ENCODE peak calls at places on chromosomes 2 and 18, in four cellular contexts. Y is HCT116, V is heart left ventricle, X is fibroblast of pulmonary artery. F is an unnamed sample.

GRCh38 chr2:200809506-200810251 is 2.0 kb upstream of the BZW1 start:
- DNase-seq in Y (no peak), V (no peak), X (peak; percentile 33), F (no peak)

GRCh38 chr2:144424559-144425240 is 95.2 kb downstream of the ZEB2 start:
- DNase-seq in Y (no peak), V (no peak), X (no peak), F (no peak)

GRCh38 chr2:101188683-101189405 is 37.7 kb upstream of the TBC1D8 start:
- DNase-seq in Y (peak; percentile 21), V (no peak), X (peak; percentile 53), F (peak; percentile 42)

GRCh38 chr18:63208676-63209075 is 110.9 kb downstream of the BCL2 start:
- DNase-seq in Y (no peak), V (no peak), X (no peak), F (no peak)

GRCh38 chr18:35345460-35345921 is 1.3 kb upstream of the ZNF24 start:
- DNase-seq in Y (no peak), V (no peak), X (peak; percentile 36), F (no peak)

GRCh38 chr2:236284208-236284607 is 20.0 kb upstream of the ASB18 start:
- DNase-seq in Y (no peak), V (no peak), X (no peak), F (no peak)

GRCh38 chr2:71591044-71591443 is 137.7 kb downstream of the DYSF start:
- DNase-seq in Y (no peak), V (no peak), X (no peak), F (no peak)

GRCh38 chr2:191225690-191226089 is 19.5 kb upstream of the MYO1B start:
- DNase-seq in Y (no peak), V (no peak), X (no peak), F (no peak)

GRCh38 chr2:68771211-68771721 is 36.7 kb downstream of the ARHGAP25 start:
- DNase-seq in Y (no peak), V (peak; percentile 54), X (peak; percentile 51), F (no peak)

GRCh38 chr18:38698108-38698507 is 1132.5 kb upstream of the CELF4 start:
- DNase-seq in Y (no peak), V (no peak), X (no peak), F (no peak)

GRCh38 chr18:8828798-8829197 is 123.4 kb downstream of the MTCL1 start:
- DNase-seq in Y (no peak), V (no peak), X (no peak), F (peak; percentile 44)

GRCh38 chr2:199366406-199366805 is 91.3 kb downstream of the SATB2 start:
- DNase-seq in Y (no peak), V (no peak), X (no peak), F (peak; percentile 8)

GRCh38 chr2:239155806-239156480 is 244.9 kb downstream of the HDAC4 start:
- DNase-seq in Y (no peak), V (no peak), X (no peak), F (no peak)

GRCh38 chr2:195486987-195487644 is 169.9 kb upstream of the SLC39A10 start:
- DNase-seq in Y (peak; percentile 7), V (no peak), X (peak; percentile 76), F (peak; percentile 73)

GRCh38 chr2:46394649-46395510 is 84.5 kb upstream of the TMEM247 start:
- DNase-seq in Y (no peak), V (no peak), X (no peak), F (peak; percentile 28)

GRCh38 chr2:73925033-73925704 is 1.5 kb upstream of the DGUOK start:
- DNase-seq in Y (peak; percentile 19), V (no peak), X (no peak), F (no peak)

GRCh38 chr2:71801969-71802368 is 345.7 kb downstream of the CYP26B1 start:
- DNase-seq in Y (peak; percentile 27), V (peak; percentile 73), X (peak; percentile 77), F (peak; percentile 75)

GRCh38 chr2:65537651-65538385 is 105.4 kb upstream of the SPRED2 start:
- DNase-seq in Y (no peak), V (no peak), X (peak; percentile 39), F (peak; percentile 28)

GRCh38 chr18:45664824-45665763 is 49.8 kb downstream of the SLC14A2 start:
- DNase-seq in Y (peak; percentile 37), V (no peak), X (peak; percentile 76), F (peak; percentile 74)

GRCh38 chr2:16386000-16386399 is 279.6 kb downstream of the CYRIA start:
- DNase-seq in Y (no peak), V (no peak), X (no peak), F (no peak)

GRCh38 chr2:169768262-169768995 is 30.2 kb upstream of the SSB start:
- DNase-seq in Y (no peak), V (peak; percentile 29), X (no peak), F (no peak)

GRCh38 chr2:231597627-231598026 is 5.0 kb downstream of the TEX44 start:
- DNase-seq in Y (no peak), V (no peak), X (no peak), F (no peak)

GRCh38 chr18:7116832-7117389 is 686 bp downstream of the LAMA1 start:
- DNase-seq in Y (no peak), V (no peak), X (no peak), F (no peak)

GRCh38 chr2:191999101-191999836 is 152.4 kb upstream of the CAVIN2 start:
- DNase-seq in Y (no peak), V (no peak), X (no peak), F (no peak)

GRCh38 chr18:48680871-48681270 is 142.0 kb downstream of the CTIF start:
- DNase-seq in Y (no peak), V (peak; percentile 90), X (peak; percentile 82), F (no peak)

GRCh38 chr18:13726972-13727331 is 479 bp downstream of the RNMT start:
- DNase-seq in Y (no peak), V (no peak), X (peak; percentile 62), F (no peak)

GRCh38 chr2:58063641-58064040 is 17.0 kb downstream of the VRK2 start:
- DNase-seq in Y (no peak), V (no peak), X (peak; percentile 69), F (peak; percentile 13)

GRCh38 chr2:42368817-42369550 is 8.0 kb upstream of the COX7A2L start:
- DNase-seq in Y (no peak), V (peak; percentile 51), X (no peak), F (no peak)

GRCh38 chr2:47309952-47310800 is 92.8 kb upstream of the MSH2 start:
- DNase-seq in Y (no peak), V (peak; percentile 43), X (peak; percentile 47), F (peak; percentile 27)

GRCh38 chr2:205796914-205797313 is 114.6 kb downstream of the NRP2 start:
- DNase-seq in Y (no peak), V (no peak), X (no peak), F (no peak)

GRCh38 chr2:29755829-29756228 is 165.6 kb downstream of the ALK start:
- DNase-seq in Y (no peak), V (no peak), X (no peak), F (no peak)

GRCh38 chr2:119744335-119744939 is 15.3 kb upstream of the PTPN4 start:
- DNase-seq in Y (peak; percentile 49), V (peak; percentile 52), X (peak; percentile 30), F (peak; percentile 95)

GRCh38 chr2:133788391-133788790 is 220.1 kb upstream of the NCKAP5 start:
- DNase-seq in Y (no peak), V (no peak), X (no peak), F (no peak)

GRCh38 chr2:236177967-236178909 is 10.1 kb upstream of the GBX2 start:
- DNase-seq in Y (peak; percentile 56), V (peak; percentile 45), X (peak; percentile 62), F (peak; percentile 43)

GRCh38 chr2:231717281-231718180 is 9.2 kb downstream of the PTMA start:
- DNase-seq in Y (peak; percentile 64), V (peak; percentile 62), X (peak; percentile 57), F (no peak)

GRCh38 chr18:48806551-48807261 is 144.1 kb downstream of the SMAD7 start:
- DNase-seq in Y (peak; percentile 12), V (peak; percentile 64), X (no peak), F (peak; percentile 48)

GRCh38 chr2:18379869-18380268 is 180.6 kb downstream of the RDH14 start:
- DNase-seq in Y (no peak), V (no peak), X (no peak), F (no peak)

GRCh38 chr2:2613279-2614199 is 282.5 kb upstream of the MYT1L start:
- DNase-seq in Y (peak; percentile 77), V (peak; percentile 95), X (peak; percentile 81), F (no peak)
- TF ChIP-seq CTCF in Y (no peak), V (no peak), X (no peak), F (no peak)

GRCh38 chr2:219620546-219620945 is 6.9 kb upstream of the SLC4A3 start:
- DNase-seq in Y (no peak), V (no peak), X (no peak), F (no peak)

GRCh38 chr2:219622472-219622871 is 5.0 kb upstream of the SLC4A3 start:
- DNase-seq in Y (no peak), V (no peak), X (no peak), F (no peak)

GRCh38 chr2:219618733-219619122 is 8.7 kb upstream of the SLC4A3 start:
- DNase-seq in Y (no peak), V (no peak), X (no peak), F (no peak)

GRCh38 chr2:219616550-219616949 is 10.9 kb upstream of the SLC4A3 start:
- DNase-seq in Y (no peak), V (peak; percentile 78), X (no peak), F (no peak)

DNA sequence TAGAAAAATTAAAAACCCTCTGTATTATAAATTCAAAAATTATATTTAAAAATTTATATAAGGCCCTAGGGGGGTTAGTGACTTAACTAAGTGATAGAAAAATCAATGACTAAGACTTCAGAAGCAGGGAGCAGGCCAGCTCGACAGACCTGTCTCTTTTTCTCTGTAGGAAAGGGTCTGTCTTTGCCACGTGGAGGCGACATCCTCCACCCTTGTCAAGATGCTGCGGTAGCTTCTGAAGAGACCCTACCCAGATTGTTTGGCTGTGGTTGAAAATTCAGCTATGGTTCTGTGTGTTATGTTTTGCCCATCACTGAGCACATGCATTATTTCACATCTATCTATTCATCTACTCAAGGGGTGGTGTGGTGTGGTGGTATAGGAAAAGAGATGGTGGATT is 8.2 kb upstream of the SLC4A3 start:
- DNase-seq in Y (no peak), V (no peak), X (no peak), F (no peak)
- TF ChIP-seq CTCF in Y (no peak), V (no peak), X (no peak), F (no peak)

GRCh38 chr2:166184789-166185188 is 57.0 kb upstream of the SCN1A start:
- DNase-seq in Y (no peak), V (no peak), X (no peak), F (peak; percentile 50)

GRCh38 chr2:166179201-166179600 is 51.4 kb upstream of the SCN1A start:
- DNase-seq in Y (no peak), V (no peak), X (peak; percentile 53), F (no peak)

GRCh38 chr2:166180951-166181812 is 53.4 kb upstream of the SCN1A start:
- DNase-seq in Y (peak; percentile 13), V (no peak), X (peak; percentile 64), F (peak; percentile 67)

GRCh38 chr2:166181813-166182154 is 54.0 kb upstream of the SCN1A start:
- DNase-seq in Y (no peak), V (no peak), X (no peak), F (no peak)
- TF ChIP-seq CTCF in Y (no peak), V (no peak), X (no peak), F (no peak)

GRCh38 chr2:172204309-172204708 is 101.6 kb upstream of the DLX2 start:
- DNase-seq in Y (no peak), V (no peak), X (no peak), F (no peak)

GRCh38 chr2:172198908-172199307 is 96.2 kb upstream of the DLX2 start:
- DNase-seq in Y (no peak), V (no peak), X (no peak), F (no peak)

GRCh38 chr2:172198361-172198760 is 95.7 kb upstream of the DLX2 start:
- DNase-seq in Y (no peak), V (no peak), X (no peak), F (no peak)

GRCh38 chr2:172196768-172197322 is 94.1 kb upstream of the DLX2 start:
- DNase-seq in Y (no peak), V (no peak), X (no peak), F (peak; percentile 99)

GRCh38 chr2:172200495-172201085 is 97.9 kb upstream of the DLX2 start:
- DNase-seq in Y (peak; percentile 49), V (no peak), X (peak; percentile 60), F (peak; percentile 51)
- TF ChIP-seq CTCF in Y (peak; percentile 11), V (peak; percentile 34), X (peak; percentile 54), F (peak; percentile 41)